ENCODE peak calls at places on chromosomes 16 and 17, in six cellular contexts. Z is kidney epithelial cell, E is fibroblast of mammary gland, X is BE2C, I is thoracic aorta, L is epithelial cell of proximal tubule. D is an unnamed sample.

GRCh38 chr16:19926449-19927390 is 42.1 kb upstream of the GPRC5B start:
- DNase-seq in Z (peak), E (peak), X (no peak), I (no peak), L (peak), D (peak)

GRCh38 chr17:8380049-8380448 is 2.9 kb downstream of the RPL26 start:
- DNase-seq in Z (no peak), E (no peak), X (no peak), I (no peak), L (no peak), D (no peak)

GRCh38 chr16:46763147-46763546 is 15.0 kb upstream of the MYLK3 start:
- DNase-seq in Z (no peak), E (no peak), X (peak), I (no peak), L (no peak), D (no peak)

GRCh38 chr17:16573466-16573865 is 4.5 kb upstream of the ZNF287 start:
- DNase-seq in Z (no peak), E (no peak), X (no peak), I (no peak), L (no peak), D (no peak)

GRCh38 chr16:49528564-49529150 is 155.1 kb downstream of the C16orf78 start:
- DNase-seq in Z (no peak), E (peak), X (no peak), I (no peak), L (no peak), D (no peak)

GRCh38 chr17:48718781-48719641 is 3.3 kb downstream of the PRAC1 start:
- DNase-seq in Z (no peak), E (no peak), X (no peak), I (no peak), L (no peak), D (no peak)

GRCh38 chr17:9811086-9811485 is 10.8 kb downstream of the GSG1L2 start:
- DNase-seq in Z (no peak), E (no peak), X (no peak), I (no peak), L (no peak), D (no peak)

GRCh38 chr16:65312071-65312470 is 190.2 kb upstream of the CDH11 start:
- DNase-seq in Z (no peak), E (peak), X (no peak), I (no peak), L (no peak), D (no peak)

GRCh38 chr17:60392845-60393702 is 1.1 kb upstream of the USP32 start:
- DNase-seq in Z (no peak), E (peak), X (peak), I (no peak), L (no peak), D (no peak)

GRCh38 chr17:15341385-15341849 is at the start of gene TEKT3:
- DNase-seq in Z (peak), E (peak), X (peak), I (peak), L (no peak), D (no peak)

GRCh38 chr17:77480509-77481215 is 339.9 kb downstream of the SEC14L1 start:
- DNase-seq in Z (no peak), E (no peak), X (peak), I (no peak), L (no peak), D (no peak)

GRCh38 chr17:76725580-76726230 is 701 bp downstream of the JMJD6 start:
- DNase-seq in Z (no peak), E (no peak), X (peak), I (peak), L (no peak), D (no peak)

GRCh38 chr16:24668481-24669001 is 60.9 kb upstream of the TNRC6A start:
- DNase-seq in Z (peak), E (peak), X (no peak), I (peak), L (peak), D (no peak)

GRCh38 chr16:72537684-72538083 is 365.7 kb upstream of the PMFBP1 start:
- DNase-seq in Z (no peak), E (peak), X (no peak), I (no peak), L (no peak), D (peak)

GRCh38 chr16:15553313-15554088 is 89.5 kb downstream of the MARF1 start:
- DNase-seq in Z (no peak), E (peak), X (no peak), I (no peak), L (no peak), D (no peak)

GRCh38 chr17:50423553-50424159 is 2.4 kb upstream of the ACSF2 start:
- DNase-seq in Z (peak), E (peak), X (peak), I (no peak), L (no peak), D (peak)

GRCh38 chr16:86048882-86049585 is 150.1 kb downstream of the IRF8 start:
- DNase-seq in Z (no peak), E (no peak), X (no peak), I (no peak), L (no peak), D (no peak)

GRCh38 chr16:47732122-47732805 is 271.1 kb downstream of the PHKB start:
- DNase-seq in Z (peak), E (peak), X (no peak), I (no peak), L (no peak), D (no peak)

GRCh38 chr17:36850794-36851193 is 86.5 kb upstream of the LHX1 start:
- DNase-seq in Z (peak), E (peak), X (no peak), I (no peak), L (no peak), D (peak)

DNA sequence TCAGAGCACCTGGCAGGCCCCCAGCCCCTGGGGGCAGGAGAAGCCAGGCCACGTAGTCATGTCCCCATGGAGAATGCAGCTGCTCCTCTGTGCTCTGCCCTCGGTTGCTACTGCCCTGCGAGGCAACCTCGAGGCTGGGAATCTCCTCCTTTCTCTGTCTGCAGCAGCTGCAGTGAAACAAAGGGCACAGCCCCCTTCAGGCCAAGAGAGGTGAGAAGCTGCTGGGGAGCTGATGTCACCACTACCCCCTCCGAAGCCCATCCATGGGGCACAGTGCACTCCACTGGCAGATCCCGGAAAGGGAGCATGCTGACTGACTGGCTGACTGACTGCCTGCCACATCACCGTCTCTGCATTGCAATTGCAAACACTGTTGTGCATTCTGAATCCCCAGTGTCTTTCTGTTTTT is 103.7 kb downstream of the GRIN2A start:
- DNase-seq in Z (no peak), E (no peak), X (no peak), I (no peak), L (no peak), D (no peak)
- TF ChIP-seq CTCF in Z (peak), E (no peak), X (no peak), I (no peak), L (peak), D (no peak)

DNA sequence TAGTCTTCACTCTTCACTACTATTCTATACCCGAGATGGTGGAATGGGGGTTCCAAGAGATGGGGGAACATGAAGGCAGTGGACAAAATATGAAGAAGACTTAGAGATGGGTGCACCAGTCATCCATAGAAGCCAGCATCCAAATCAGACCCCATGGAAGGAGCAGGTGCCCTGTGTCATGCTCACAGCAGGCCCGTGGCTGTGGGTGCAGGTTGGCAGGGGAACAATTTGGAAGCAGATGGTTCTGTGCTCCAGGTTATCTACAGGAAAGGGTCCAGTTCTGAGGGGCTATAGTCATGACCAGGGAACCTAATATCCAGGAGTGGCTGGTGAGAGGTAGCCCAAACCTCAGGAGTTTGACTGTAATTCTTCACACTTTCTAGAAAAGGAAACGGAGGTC is 9.6 kb upstream of the LPCAT2 start:
- DNase-seq in Z (no peak), E (no peak), X (no peak), I (no peak), L (no peak), D (no peak)
- H3K4me3 ChIP-seq in Z (no peak), E (no peak), X (no peak), I (no peak), L (no peak), D (no peak)

DNA sequence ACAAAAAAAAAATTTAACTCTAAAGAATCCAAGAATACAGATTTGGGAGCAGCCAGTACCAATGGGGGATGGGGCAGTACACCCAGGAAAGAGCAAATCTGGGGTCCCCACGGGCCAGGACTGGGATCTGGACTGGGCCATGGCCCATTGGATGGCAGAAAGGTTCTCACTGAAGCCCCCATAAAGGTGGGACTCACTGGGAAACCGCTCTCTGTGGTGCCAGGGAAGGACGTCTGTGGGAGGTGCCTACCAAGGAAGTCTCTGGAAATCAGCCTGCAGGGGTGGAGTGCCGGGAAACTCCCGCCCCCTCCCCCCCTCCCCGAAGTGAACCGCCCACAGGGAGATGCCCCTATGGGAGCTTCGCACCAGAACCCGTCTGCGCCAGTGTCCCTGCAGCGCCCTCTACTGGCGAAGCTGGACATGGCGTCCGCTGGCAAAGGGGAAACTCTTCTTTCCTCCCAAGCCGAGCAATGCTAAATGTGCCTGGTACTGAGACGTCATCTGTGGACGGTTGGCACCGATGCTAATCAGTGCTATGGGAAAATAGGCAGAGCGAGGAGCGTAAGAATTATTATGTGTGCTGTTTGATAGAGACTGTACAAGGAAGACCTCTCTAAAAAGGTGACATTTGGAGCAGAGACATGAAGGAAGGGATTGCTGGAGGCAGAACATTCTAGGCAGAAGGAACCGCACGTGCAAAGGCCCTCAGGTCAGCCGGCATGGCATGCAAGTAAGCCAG is 671.1 kb downstream of the WWOX start:
- DNase-seq in Z (no peak), E (peak), X (peak), I (peak), L (no peak), D (no peak)
- TF ChIP-seq CTCF in Z (peak), E (peak), X (peak), I (peak), L (peak), D (peak)

GRCh38 chr16:83968483-83968865 is 430 bp downstream of the NECAB2 start:
- DNase-seq in Z (no peak), E (no peak), X (no peak), I (no peak), L (no peak), D (no peak)

GRCh38 chr16:83966153-83966696 is 1.8 kb upstream of the NECAB2 start:
- DNase-seq in Z (no peak), E (no peak), X (no peak), I (no peak), L (no peak), D (no peak)

GRCh38 chr16:83967091-83967490 is 953 bp upstream of the NECAB2 start:
- DNase-seq in Z (no peak), E (no peak), X (no peak), I (no peak), L (no peak), D (no peak)

GRCh38 chr16:83968891-83969672 is 1.0 kb downstream of the NECAB2 start:
- DNase-seq in Z (no peak), E (no peak), X (no peak), I (no peak), L (no peak), D (no peak)

GRCh38 chr16:83967838-83968482 is at the start of gene NECAB2:
- DNase-seq in Z (no peak), E (peak), X (peak), I (no peak), L (no peak), D (no peak)
- H3K4me3 ChIP-seq in Z (peak), E (peak), X (no peak), I (peak), L (no peak), D (no peak)

DNA sequence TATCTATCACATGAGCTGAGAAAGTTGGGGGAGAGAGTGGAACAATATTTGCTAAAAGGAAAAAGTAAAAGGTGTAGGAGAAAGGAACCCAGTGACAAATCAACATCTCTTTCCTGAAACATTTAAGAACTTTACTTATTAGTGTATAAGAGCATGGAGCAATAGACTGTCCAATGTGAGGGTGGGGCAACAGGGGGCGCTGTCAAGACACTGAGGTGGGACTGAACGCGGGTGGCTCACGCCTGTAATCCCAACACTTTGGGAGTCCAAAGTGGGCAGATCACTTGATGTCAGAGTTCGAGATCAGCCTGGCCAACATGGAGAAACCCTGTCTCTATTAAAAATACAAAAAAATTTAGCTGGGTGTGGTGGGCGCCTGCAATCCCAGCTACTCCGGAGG is 21.2 kb downstream of the PCTP start:
- DNase-seq in Z (no peak), E (no peak), X (no peak), I (no peak), L (no peak), D (no peak)
- TF ChIP-seq CTCF in Z (no peak), E (no peak), X (no peak), I (no peak), L (peak), D (no peak)

DNA sequence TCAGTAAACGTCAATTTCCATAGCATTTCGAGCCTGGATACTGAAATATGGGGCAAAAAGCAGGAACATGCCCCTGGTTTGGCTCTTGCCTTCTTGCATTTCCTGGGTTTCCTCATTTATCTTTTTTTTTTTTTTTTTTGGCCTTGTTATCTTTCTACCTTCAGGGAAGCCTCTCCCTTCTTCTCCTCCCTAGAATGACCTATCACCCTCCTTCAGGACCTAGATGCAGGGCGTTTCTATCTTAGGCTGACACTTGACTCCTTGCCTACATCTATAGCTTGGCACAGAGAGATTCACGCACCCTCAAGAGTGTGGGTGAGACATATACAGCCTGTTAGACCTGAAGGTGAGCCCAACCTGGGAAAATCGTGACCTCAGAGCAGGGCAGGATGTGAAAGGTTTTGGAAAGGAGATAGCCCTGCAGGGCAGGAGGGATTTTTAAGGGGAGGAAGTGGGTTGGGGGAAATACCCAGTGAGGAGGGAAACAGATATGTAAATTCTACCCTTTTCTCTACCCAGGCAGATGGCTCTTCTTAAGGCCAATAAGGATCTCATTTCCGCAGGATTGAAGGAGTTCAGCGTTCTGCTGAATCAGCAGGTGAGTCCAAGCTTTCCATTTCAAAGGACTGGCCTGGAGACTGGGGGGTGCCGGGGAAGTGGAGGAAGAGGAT is at the start of gene AHSP:
- DNase-seq in Z (no peak), E (no peak), X (no peak), I (no peak), L (no peak), D (no peak)
- H3K4me3 ChIP-seq in Z (no peak), E (no peak), X (no peak), I (peak), L (no peak), D (no peak)

DNA sequence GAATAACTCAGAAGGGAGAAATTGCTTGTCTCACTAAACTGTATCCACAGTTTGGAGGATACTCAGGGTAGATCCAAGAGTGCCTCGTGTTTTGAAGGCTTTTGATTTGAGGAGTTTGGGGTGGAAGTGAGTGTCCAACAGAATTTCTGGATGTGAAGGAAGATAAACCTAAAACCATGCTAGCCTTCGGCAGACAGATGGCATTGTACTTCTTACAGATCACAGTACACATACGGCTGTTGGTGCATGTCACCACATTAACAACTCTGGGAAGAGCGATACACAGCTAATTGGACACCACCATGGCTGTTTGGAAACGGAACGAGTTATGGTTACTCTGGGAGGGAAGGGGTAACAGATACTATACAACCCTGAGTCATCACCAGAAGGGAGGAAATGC is 420.4 kb downstream of the GRIN2A start:
- DNase-seq in Z (no peak), E (no peak), X (no peak), I (no peak), L (no peak), D (no peak)
- TF ChIP-seq CTCF in Z (no peak), E (no peak), X (no peak), I (no peak), L (no peak), D (no peak)

D was measured in HFF-Myc.